ENCODE peak calls at places on chromosomes 12 and 14, in five cellular contexts. F is naive thymus-derived CD4-positive, alpha-beta T cell; T is Peyer's patch; W is foreskin keratinocyte; Z is CD4-positive, alpha-beta memory T cell. O is an unnamed sample.

GRCh38 chr12:123075591-123076171 is 75.2 kb downstream of the PITPNM2 start:
- DNase-seq in T (peak), F (peak), W (peak), Z (peak), O (peak)

GRCh38 chr14:29273513-29273912 is 506.9 kb downstream of the FOXG1 start:
- DNase-seq in W (no peak), F (no peak), T (no peak), Z (no peak), O (no peak)

GRCh38 chr14:103072595-103073366 is 11.2 kb upstream of the LBHD2 start:
- DNase-seq in T (no peak), Z (no peak), F (no peak), W (no peak), O (no peak)

GRCh38 chr14:69972755-69973154 is 93.5 kb downstream of the SMOC1 start:
- DNase-seq in W (no peak), F (no peak), Z (no peak), T (no peak), O (no peak)

GRCh38 chr12:67649165-67650126 is 901 bp downstream of the DYRK2 start:
- DNase-seq in T (peak), W (no peak), F (peak), Z (peak), O (peak)

GRCh38 chr12:26317942-26318565 is 122.7 kb downstream of the SSPN start:
- DNase-seq in Z (no peak), F (no peak), T (no peak), W (peak), O (no peak)

GRCh38 chr12:93727195-93727811 is 50.1 kb downstream of the CRADD start:
- DNase-seq in Z (no peak), F (no peak), W (no peak), T (no peak), O (no peak)

GRCh38 chr12:54560374-54560858 is 11.0 kb downstream of the PDE1B start:
- DNase-seq in F (peak), Z (peak), T (peak), W (no peak), O (peak)

GRCh38 chr12:31618228-31619025 is 27.5 kb upstream of the DENND5B start:
- DNase-seq in W (no peak), Z (no peak), F (no peak), T (no peak), O (no peak)

GRCh38 chr12:103441437-103442186 is 54.2 kb downstream of the C12orf42 start:
- DNase-seq in Z (peak), W (no peak), F (peak), T (peak), O (peak)

GRCh38 chr12:115336506-115336905 is 652.5 kb upstream of the TBX3 start:
- DNase-seq in W (no peak), Z (no peak), F (no peak), T (no peak), O (no peak)

GRCh38 chr12:43551971-43552559 is at the start of gene ADAMTS20:
- DNase-seq in Z (no peak), T (no peak), F (no peak), W (peak), O (no peak)

GRCh38 chr14:95394297-95394891 is 74.7 kb upstream of the CLMN start:
- DNase-seq in T (no peak), W (no peak), Z (no peak), F (no peak), O (no peak)

GRCh38 chr14:25622752-25623151 is 572.8 kb upstream of the STXBP6 start:
- DNase-seq in T (no peak), F (no peak), Z (no peak), W (no peak), O (no peak)

GRCh38 chr14:79468491-79468890 is 742.8 kb downstream of the DIO2 start:
- DNase-seq in W (no peak), F (no peak), T (no peak), Z (no peak), O (no peak)

GRCh38 chr12:47870175-47870781 is 34.5 kb downstream of the VDR start:
- DNase-seq in Z (no peak), W (no peak), F (no peak), T (peak), O (peak)

GRCh38 chr14:68467425-68467824 is 325.4 kb downstream of the ZFP36L1 start:
- DNase-seq in Z (no peak), T (no peak), F (no peak), W (no peak), O (no peak)

GRCh38 chr12:9349888-9350885 is 142.0 kb upstream of the PZP start:
- DNase-seq in Z (no peak), T (no peak), W (peak), F (no peak), O (no peak)

GRCh38 chr14:33777651-33778050 is 173.2 kb downstream of the EGLN3 start:
- DNase-seq in F (no peak), W (peak), Z (no peak), T (no peak), O (no peak)

GRCh38 chr12:21476949-21477348 is 24.5 kb downstream of the RECQL start:
- DNase-seq in T (no peak), F (no peak), W (peak), Z (no peak), O (no peak)

GRCh38 chr14:71155743-71156142 is 248.5 kb downstream of the PCNX1 start:
- DNase-seq in T (no peak), Z (no peak), W (no peak), F (no peak), O (no peak)

GRCh38 chr14:39203659-39204606 is 28.9 kb downstream of the PNN start:
- DNase-seq in F (no peak), T (no peak), W (peak), Z (no peak), O (no peak)

GRCh38 chr12:125017801-125018200 is 24.4 kb downstream of the BRI3BP start:
- DNase-seq in Z (no peak), W (no peak), F (no peak), T (no peak), O (no peak)

GRCh38 chr14:50045039-50045711 is 71.2 kb downstream of the VCPKMT start:
- DNase-seq in F (peak), Z (peak), W (no peak), T (peak), O (peak)

GRCh38 chr14:103946975-103947374 is 4.6 kb upstream of the RD3L start:
- DNase-seq in F (no peak), Z (no peak), T (no peak), W (no peak), O (no peak)

GRCh38 chr14:72128629-72129028 is 196.4 kb downstream of the RGS6 start:
- DNase-seq in T (no peak), F (no peak), W (no peak), Z (no peak), O (no peak)

GRCh38 chr12:105279460-105280056 is 43.6 kb upstream of the APPL2 start:
- DNase-seq in Z (peak), T (no peak), W (no peak), F (peak), O (peak)

GRCh38 chr12:51118706-51119105 is 35.3 kb upstream of the CSRNP2 start:
- DNase-seq in F (no peak), Z (no peak), W (peak), T (no peak), O (no peak)

GRCh38 chr12:114275937-114276785 is 129.8 kb downstream of the TBX5 start:
- DNase-seq in F (no peak), T (no peak), W (no peak), Z (no peak), O (no peak)

GRCh38 chr12:65518771-65519170 is 240.3 kb downstream of the MSRB3 start:
- DNase-seq in Z (no peak), T (no peak), F (no peak), W (peak), O (no peak)

GRCh38 chr12:664779-665092 is 1.5 kb upstream of the NINJ2 start:
- DNase-seq in Z (no peak), T (no peak), F (no peak), W (no peak), O (no peak)

DNA sequence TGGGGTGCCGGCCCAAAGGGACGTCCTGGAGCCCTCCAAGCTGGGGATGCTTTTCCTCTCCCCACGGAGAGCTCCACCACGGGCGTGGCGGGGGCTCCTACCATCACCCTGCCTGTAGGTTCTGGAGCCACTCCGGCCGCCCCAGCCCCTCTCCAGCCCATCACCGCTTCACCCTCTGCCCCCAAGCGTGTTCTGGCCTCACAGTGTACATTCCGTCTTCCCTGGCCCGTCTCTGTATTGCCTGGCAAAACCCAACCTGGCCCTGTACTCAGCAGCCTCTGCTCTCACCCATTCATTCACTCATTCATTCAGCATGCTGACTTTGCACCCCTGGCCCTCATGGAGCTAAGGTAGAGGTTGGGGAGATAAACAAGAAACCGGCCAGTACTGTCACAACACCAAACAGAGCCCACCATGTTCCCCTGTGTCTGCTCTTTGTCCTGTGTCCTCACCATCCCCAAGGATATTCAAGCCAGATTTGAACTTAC is 20.3 kb downstream of the SLC25A29 start:
- DNase-seq in W (no peak), F (no peak), Z (no peak), T (no peak), O (no peak)
- H3K27ac ChIP-seq in W (no peak), F (peak), Z (peak), T (peak), O (no peak)

GRCh38 chr14:53327716-53328115 is 174.6 kb upstream of the DDHD1 start:
- DNase-seq in Z (no peak), T (no peak), W (peak), F (no peak), O (no peak)
- H3K27ac ChIP-seq in Z (no peak), T (no peak), W (no peak), F (no peak), O (no peak)

GRCh38 chr14:89307409-89307808 is 109.6 kb downstream of the FOXN3 start:
- DNase-seq in W (no peak), Z (no peak), T (no peak), F (no peak), O (peak)

GRCh38 chr14:89308232-89308959 is 108.6 kb downstream of the FOXN3 start:
- DNase-seq in Z (no peak), T (no peak), F (no peak), W (no peak), O (peak)

GRCh38 chr14:89310211-89310610 is 106.8 kb downstream of the FOXN3 start:
- DNase-seq in F (no peak), T (no peak), Z (no peak), W (no peak), O (peak)

GRCh38 chr14:89312937-89313336 is 104.1 kb downstream of the FOXN3 start:
- DNase-seq in T (no peak), F (no peak), W (no peak), Z (no peak), O (no peak)

DNA sequence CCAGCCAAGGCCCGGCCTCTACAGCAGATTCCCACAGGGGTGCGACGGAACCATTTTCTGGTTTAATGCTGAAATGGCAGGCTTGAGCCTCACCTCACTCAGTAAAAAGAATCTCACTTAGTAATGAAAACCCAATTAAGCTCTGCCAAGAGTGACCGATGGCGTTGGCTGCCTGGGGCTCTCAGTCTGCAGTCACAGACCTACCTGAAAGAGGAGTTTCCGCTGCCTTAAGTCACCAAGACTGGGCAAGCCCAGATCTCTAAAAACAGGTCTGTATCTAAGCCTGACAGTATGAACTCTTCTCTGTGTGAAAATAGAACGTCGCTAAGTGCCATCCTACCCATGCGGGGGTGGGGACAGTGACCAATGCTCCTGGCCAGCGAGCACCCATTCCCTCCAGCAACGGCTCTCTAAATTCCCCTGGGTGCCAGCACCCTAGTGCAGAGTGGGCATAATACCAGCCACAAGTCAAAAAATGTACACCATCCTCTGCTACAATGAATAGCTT is 107.3 kb downstream of the FOXN3 start:
- DNase-seq in Z (no peak), F (no peak), T (no peak), W (no peak), O (peak)
- H3K27ac ChIP-seq in Z (no peak), F (no peak), T (no peak), W (no peak), O (peak)

GRCh38 chr14:101288436-101289229 is 272.7 kb upstream of the DIO3 start:
- DNase-seq in F (no peak), T (no peak), Z (no peak), W (no peak), O (no peak)

GRCh38 chr14:101289230-101289690 is 272.0 kb upstream of the DIO3 start:
- DNase-seq in Z (no peak), T (no peak), W (no peak), F (no peak), O (no peak)

GRCh38 chr14:101289911-101290310 is 271.4 kb upstream of the DIO3 start:
- DNase-seq in Z (no peak), F (no peak), T (no peak), W (no peak), O (no peak)

GRCh38 chr14:101284711-101285110 is 276.6 kb upstream of the DIO3 start:
- DNase-seq in Z (no peak), W (no peak), T (no peak), F (no peak), O (no peak)

DNA sequence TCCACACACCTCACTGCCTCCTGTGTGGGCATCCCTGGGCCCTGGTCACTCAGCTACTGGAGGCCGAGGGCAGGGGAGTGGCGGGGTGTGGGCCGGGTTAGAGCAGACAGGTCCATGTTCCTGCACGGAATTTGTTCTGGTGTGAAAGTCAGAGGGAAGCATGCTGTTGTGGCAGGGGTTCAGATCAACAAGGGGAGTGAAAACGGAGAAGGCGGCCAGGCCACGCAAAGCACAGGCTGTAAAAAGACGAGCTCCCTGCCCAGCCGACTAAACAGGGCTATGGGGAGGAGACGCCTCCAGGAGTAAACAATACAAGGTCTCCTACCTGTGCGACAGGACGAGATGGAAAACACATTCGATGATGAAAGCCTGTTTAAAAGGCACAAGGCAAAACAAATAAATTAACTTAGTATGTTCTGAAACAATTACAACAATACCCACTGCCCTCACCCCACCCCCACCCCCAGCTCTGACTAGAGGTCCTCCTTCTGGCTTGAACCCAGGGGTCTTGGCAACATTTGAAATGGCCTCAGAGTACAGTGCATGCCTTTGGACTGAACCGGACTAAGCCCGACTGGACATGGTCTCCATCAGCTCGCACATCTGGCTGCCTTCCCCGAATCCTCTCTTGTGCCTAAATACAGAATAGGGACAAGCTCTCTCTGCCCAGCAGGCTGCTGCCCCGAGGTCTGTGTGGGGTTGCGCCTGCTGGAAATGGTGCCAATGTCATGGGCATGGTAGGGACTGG is 274.9 kb upstream of the DIO3 start:
- DNase-seq in Z (no peak), F (no peak), T (no peak), W (no peak), O (no peak)
- H3K27ac ChIP-seq in Z (no peak), F (no peak), T (no peak), W (no peak), O (no peak)

DNA sequence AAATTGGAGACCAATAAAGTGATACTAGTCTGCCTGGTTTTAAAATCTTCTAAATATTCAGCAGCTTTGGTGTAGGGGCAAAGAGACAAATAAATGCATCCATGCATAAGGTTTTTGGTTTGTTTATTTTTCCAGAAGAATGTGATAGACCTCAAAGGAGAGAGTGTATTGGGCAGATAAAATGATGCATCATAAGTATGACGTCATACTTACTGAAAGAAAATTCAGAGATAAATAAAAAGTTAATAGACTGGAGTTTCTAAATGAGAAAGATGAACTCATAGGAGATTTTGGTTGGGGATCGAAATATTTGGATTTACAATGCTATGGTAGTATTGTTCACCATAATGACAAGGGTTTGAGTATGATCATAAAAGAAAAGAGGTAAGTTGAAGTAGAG is 10.2 kb downstream of the SYT10 start:
- DNase-seq in W (no peak), F (no peak), Z (no peak), T (no peak), O (no peak)
- H3K27ac ChIP-seq in W (no peak), F (no peak), Z (no peak), T (no peak), O (no peak)

DNA sequence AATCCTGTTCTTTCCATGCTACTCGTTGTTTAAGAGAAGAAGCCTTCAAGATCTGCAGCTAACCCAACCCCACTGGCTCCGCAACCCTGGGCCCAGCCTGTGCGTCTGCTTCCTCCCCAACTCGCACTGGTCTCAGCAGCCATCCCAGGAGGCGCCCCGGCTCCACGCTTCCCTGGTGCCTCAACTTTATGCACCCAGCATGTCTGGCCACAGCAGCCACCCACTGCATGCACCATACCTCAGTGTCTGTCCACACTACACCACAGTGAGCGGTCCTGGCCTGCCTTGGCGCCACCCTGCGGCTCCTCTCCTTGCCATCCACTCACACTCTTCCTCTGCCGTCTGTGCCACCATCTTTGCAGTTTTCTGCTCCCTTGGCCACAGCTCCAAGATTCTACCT is 27.0 kb upstream of the DHRS4 start:
- DNase-seq in Z (no peak), T (no peak), F (no peak), W (no peak), O (no peak)
- H3K27ac ChIP-seq in Z (no peak), T (no peak), F (no peak), W (no peak), O (no peak)

O was measured in OCI-LY7.